ENCODE peak calls at places on chromosomes 3 and 15, in five cellular contexts. G, P, E, H and M are unnamed samples.

GRCh38 chr3:154324919-154325318 is 632 bp upstream of the DHX36 start:
- DNase-seq in G (no peak), P (peak; percentile 2), E (no peak), H (no peak), M (peak; percentile 1)

GRCh38 chr3:159112724-159113123 is 310.9 kb downstream of the MFSD1 start:
- DNase-seq in G (no peak), P (no peak), E (no peak), H (no peak), M (no peak)

GRCh38 chr3:194573680-194574437 is 59.4 kb downstream of the TMEM44 start:
- DNase-seq in G (peak; percentile 21), P (no peak), E (no peak), H (peak; percentile 52), M (peak; percentile 40)

GRCh38 chr3:21405671-21406667 is 345.0 kb downstream of the ZNF385D start:
- DNase-seq in G (no peak), P (no peak), E (no peak), H (no peak), M (no peak)

GRCh38 chr3:134315286-134316106 is 58.8 kb downstream of the AMOTL2 start:
- DNase-seq in G (no peak), P (no peak), E (no peak), H (peak; percentile 75), M (no peak)

GRCh38 chr15:85704720-85705119 is 90.0 kb downstream of the KLHL25 start:
- DNase-seq in G (no peak), P (no peak), E (no peak), H (peak; percentile 18), M (no peak)

GRCh38 chr3:197983076-197983475 is 23.1 kb downstream of the LMLN start:
- DNase-seq in G (no peak), P (no peak), E (no peak), H (no peak), M (no peak)

GRCh38 chr15:75327005-75327404 is 8.9 kb upstream of the COMMD4 start:
- DNase-seq in G (no peak), P (no peak), E (no peak), H (no peak), M (no peak)

GRCh38 chr15:89964555-89964954 is 36.6 kb upstream of the ZNF710 start:
- DNase-seq in G (no peak), P (no peak), E (no peak), H (no peak), M (no peak)

GRCh38 chr3:133472242-133472641 is 72.4 kb downstream of the BFSP2 start:
- DNase-seq in G (no peak), P (no peak), E (no peak), H (peak; percentile 82), M (no peak)

GRCh38 chr3:50519471-50520089 is 16.1 kb upstream of the CACNA2D2 start:
- DNase-seq in G (peak; percentile 66), P (peak; percentile 73), E (peak; percentile 60), H (peak; percentile 80), M (peak; percentile 59)

GRCh38 chr15:31440754-31441298 is 114.2 kb downstream of the KLF13 start:
- DNase-seq in G (peak; percentile 27), P (no peak), E (no peak), H (peak; percentile 62), M (no peak)

GRCh38 chr3:138327831-138328230 is 1.8 kb downstream of the NME9 start:
- DNase-seq in G (no peak), P (no peak), E (no peak), H (no peak), M (no peak)

GRCh38 chr3:23590424-23590823 is 215.3 kb upstream of the UBE2E1 start:
- DNase-seq in G (no peak), P (no peak), E (no peak), H (no peak), M (no peak)

GRCh38 chr3:61804782-61805181 is 243.4 kb downstream of the PTPRG start:
- DNase-seq in G (no peak), P (no peak), E (no peak), H (no peak), M (no peak)

GRCh38 chr15:96851613-96852012 is 521.1 kb downstream of the NR2F2 start:
- DNase-seq in G (no peak), P (no peak), E (no peak), H (no peak), M (no peak)

GRCh38 chr3:66110840-66111239 is 72.1 kb upstream of the MAGI1 start:
- DNase-seq in G (no peak), P (no peak), E (no peak), H (no peak), M (no peak)

GRCh38 chr15:31465083-31465955 is 138.7 kb downstream of the KLF13 start:
- DNase-seq in G (no peak), P (no peak), E (no peak), H (no peak), M (no peak)

GRCh38 chr3:64440498-64440897 is 215.2 kb upstream of the PRICKLE2 start:
- DNase-seq in G (no peak), P (no peak), E (no peak), H (peak; percentile 32), M (no peak)

GRCh38 chr3:143226678-143227291 is 107.2 kb downstream of the CHST2 start:
- DNase-seq in G (no peak), P (no peak), E (no peak), H (no peak), M (peak; percentile 24)

GRCh38 chr3:8621141-8621540 is 23.5 kb downstream of the SSUH2 start:
- DNase-seq in G (no peak), P (no peak), E (no peak), H (no peak), M (no peak)

GRCh38 chr15:100108846-100109245 is 232.9 kb downstream of the ADAMTS17 start:
- DNase-seq in G (no peak), P (no peak), E (no peak), H (no peak), M (no peak)